ENCODE peak calls at places on chromosomes 1 and 21, in nine cellular contexts. M is mesenchymal stem cell; T is astrocyte; S is lower lobe of right lung; V is CD8-positive, alpha-beta memory T cell; C is uterus; J is CD8-positive, alpha-beta T cell; F is foreskin keratinocyte; O is NT2/D1. Y is an unnamed sample. For H3K4me1, the result is how much of the 10 kb centered on the place peaks cover.

GRCh38 chr1:61426884-61427283 is 298.1 kb downstream of the TM2D1 start:
- DNase-seq in T (no peak), S (no peak), J (no peak), V (no peak), O (no peak), F (no peak), M (no peak), C (no peak), Y (no peak)

GRCh38 chr1:23867542-23867952 is 543 bp downstream of the FUCA1 start:
- DNase-seq in T (no peak), O (no peak), S (no peak), F (no peak), J (no peak), M (no peak), V (no peak), C (no peak), Y (no peak)

GRCh38 chr1:240170806-240171205 is 79.1 kb downstream of the FMN2 start:
- DNase-seq in J (no peak), M (no peak), S (no peak), C (no peak), O (no peak), F (no peak), V (no peak), T (no peak), Y (no peak)

GRCh38 chr1:87252406-87252805 is 76.3 kb upstream of the LMO4 start:
- DNase-seq in M (peak), V (no peak), O (no peak), T (peak), J (no peak), S (no peak), C (no peak), F (no peak), Y (no peak)

GRCh38 chr21:41751621-41752020 is 15.2 kb downstream of the RIPK4 start:
- DNase-seq in S (peak), J (no peak), O (no peak), M (no peak), T (no peak), C (no peak), V (no peak), F (peak), Y (no peak)

GRCh38 chr1:223142795-223143759 is at the start of gene TLR5:
- DNase-seq in F (no peak), O (peak), C (peak), T (peak), S (peak), J (peak), M (peak), V (peak), Y (peak)

GRCh38 chr21:40846566-40847411 is at the start of gene DSCAM:
- DNase-seq in M (no peak), S (no peak), V (no peak), O (peak), F (peak), J (no peak), C (no peak), T (peak), Y (no peak)

GRCh38 chr1:170765712-170766330 is 101.9 kb downstream of the PRRX1 start:
- DNase-seq in M (peak), S (no peak), T (peak), C (no peak), J (no peak), V (no peak), O (no peak), F (no peak), Y (no peak)

GRCh38 chr1:25692560-25692959 is 76.0 kb downstream of the MAN1C1 start:
- DNase-seq in F (no peak), M (no peak), T (no peak), V (no peak), J (no peak), C (no peak), S (no peak), O (no peak), Y (no peak)

GRCh38 chr1:221829327-221830011 is 87.6 kb upstream of the DUSP10 start:
- DNase-seq in F (peak), M (peak), T (peak), C (no peak), O (no peak), J (peak), S (no peak), V (peak), Y (peak)

GRCh38 chr1:182575540-182576149 is 13.4 kb downstream of the RNASEL start:
- DNase-seq in V (no peak), T (peak), S (no peak), J (no peak), O (no peak), F (peak), C (no peak), M (peak), Y (no peak)

GRCh38 chr1:227785812-227786608 is 29.5 kb upstream of the PRSS38 start:
- DNase-seq in C (no peak), J (no peak), M (no peak), O (no peak), T (no peak), V (no peak), F (no peak), S (no peak), Y (no peak)

GRCh38 chr1:71621785-71622184 is 541.0 kb upstream of the ZRANB2 start:
- DNase-seq in T (peak), V (no peak), S (no peak), O (no peak), C (no peak), F (peak), J (no peak), M (no peak), Y (no peak)

GRCh38 chr1:183223467-183223866 is 37.4 kb downstream of the LAMC2 start:
- DNase-seq in O (no peak), C (no peak), V (no peak), S (no peak), J (no peak), M (peak), T (peak), F (no peak), Y (no peak)

GRCh38 chr1:36365310-36365895 is 20.3 kb downstream of the STK40 start:
- DNase-seq in S (no peak), C (peak), J (no peak), T (peak), F (no peak), V (no peak), M (peak), O (no peak), Y (no peak)

GRCh38 chr1:155499953-155500621 is 62.5 kb downstream of the ASH1L start:
- DNase-seq in V (no peak), S (no peak), M (peak), O (peak), F (no peak), J (no peak), C (no peak), T (no peak), Y (no peak)

GRCh38 chr1:59061876-59062275 is 235.0 kb upstream of the FGGY start:
- DNase-seq in M (peak), V (no peak), T (peak), C (peak), S (peak), J (no peak), O (no peak), F (no peak), Y (no peak)

GRCh38 chr1:224867715-224868114 is 61.8 kb upstream of the DNAH14 start:
- DNase-seq in F (no peak), V (no peak), S (no peak), J (no peak), T (peak), O (no peak), M (peak), C (no peak), Y (no peak)

GRCh38 chr1:43435146-43436145 is 18.3 kb downstream of the HYI start:
- DNase-seq in V (peak), S (no peak), J (no peak), O (no peak), T (peak), F (no peak), C (peak), M (no peak), Y (no peak)

GRCh38 chr21:46057710-46058241 is 40.1 kb upstream of the COL6A2 start:
- DNase-seq in V (no peak), F (no peak), C (peak), S (peak), M (no peak), J (no peak), T (no peak), O (no peak), Y (no peak)

GRCh38 chr1:7558921-7559869 is 211.9 kb upstream of the VAMP3 start:
- DNase-seq in S (no peak), M (no peak), C (no peak), T (no peak), V (no peak), O (no peak), J (no peak), F (no peak), Y (no peak)

GRCh38 chr1:115331531-115332331 is 6.3 kb downstream of the NGF start:
- DNase-seq in F (no peak), J (no peak), O (no peak), C (no peak), M (peak), V (no peak), T (no peak), S (no peak), Y (no peak)

GRCh38 chr21:42534901-42535378 is 21.3 kb downstream of the SLC37A1 start:
- DNase-seq in T (no peak), F (no peak), C (no peak), V (no peak), M (no peak), S (peak), J (no peak), O (no peak), Y (no peak)

GRCh38 chr1:162131405-162132321 is 62.2 kb downstream of the NOS1AP start:
- DNase-seq in O (no peak), F (no peak), S (no peak), V (no peak), M (no peak), J (no peak), C (no peak), T (no peak), Y (no peak)

GRCh38 chr1:32988665-32989064 is 24.1 kb upstream of the RNF19B start:
- DNase-seq in F (peak), M (peak), O (no peak), J (no peak), T (peak), C (no peak), V (no peak), S (peak), Y (no peak)

GRCh38 chr1:109201123-109201703 is 12.5 kb upstream of the SARS1 start:
- DNase-seq in S (peak), O (peak), T (peak), V (no peak), C (no peak), J (no peak), F (peak), M (peak), Y (no peak)

GRCh38 chr1:118122234-118123004 is 62.6 kb downstream of the SPAG17 start:
- DNase-seq in V (no peak), F (peak), T (no peak), O (no peak), C (no peak), S (no peak), M (no peak), J (no peak), Y (no peak)

GRCh38 chr1:100530901-100531487 is 6.9 kb upstream of the GPR88 start:
- DNase-seq in M (peak), J (no peak), S (no peak), V (peak), C (peak), T (peak), F (no peak), O (no peak), Y (peak)

GRCh38 chr21:35357041-35357780 is 308.1 kb upstream of the RUNX1 start:
- DNase-seq in V (no peak), F (no peak), C (no peak), T (no peak), J (no peak), O (no peak), M (no peak), S (no peak), Y (no peak)

GRCh38 chr1:2195785-2196184 is 1.2 kb upstream of the FAAP20 start:
- DNase-seq in F (no peak), J (no peak), M (no peak), C (no peak), O (no peak), S (no peak), T (no peak), V (no peak), Y (no peak)
- H3K4me1 ChIP-seq in F (under half), J (under half), M (under half), C (under half), O (under half), S (half or more), T (under half), V (under half), Y (under half)

GRCh38 chr1:8716238-8716637 is 101.2 kb downstream of the RERE start:
- DNase-seq in F (no peak), J (no peak), T (no peak), S (no peak), O (no peak), V (no peak), M (no peak), C (no peak), Y (no peak)

GRCh38 chr1:8717148-8717547 is 100.3 kb downstream of the RERE start:
- DNase-seq in O (no peak), F (no peak), T (no peak), M (no peak), J (no peak), S (no peak), V (no peak), C (no peak), Y (no peak)

GRCh38 chr1:8721681-8722324 is 95.6 kb downstream of the RERE start:
- DNase-seq in J (no peak), O (no peak), F (no peak), M (no peak), V (no peak), T (no peak), C (no peak), S (no peak), Y (no peak)

GRCh38 chr1:8720347-8720746 is 97.1 kb downstream of the RERE start:
- DNase-seq in F (no peak), C (no peak), M (no peak), V (no peak), T (no peak), J (no peak), O (no peak), S (no peak), Y (no peak)

GRCh38 chr1:8718878-8719361 is 98.5 kb downstream of the RERE start:
- DNase-seq in S (no peak), C (no peak), V (no peak), O (no peak), M (no peak), T (no peak), J (no peak), F (no peak), Y (no peak)
- H3K4me1 ChIP-seq in S (under half), C (under half), V (under half), O (under half), M (under half), T (under half), J (under half), F (under half), Y (under half)

GRCh38 chr1:211372463-211372862 is 45.8 kb downstream of the TRAF5 start:
- DNase-seq in C (no peak), S (no peak), F (no peak), J (no peak), T (no peak), V (no peak), M (no peak), O (no peak), Y (no peak)
- H3K4me1 ChIP-seq in C (under half), S (under half), F (under half), J (under half), T (under half), V (under half), M (under half), O (under half), Y (under half)

GRCh38 chr1:50426702-50427085 is 3.5 kb upstream of the DMRTA2 start:
- DNase-seq in C (no peak), O (no peak), J (no peak), T (no peak), M (no peak), S (no peak), V (no peak), F (no peak), Y (no peak)
- H3K4me1 ChIP-seq in C (under half), O (under half), J (under half), T (under half), M (under half), S (half or more), V (under half), F (under half), Y (under half)

GRCh38 chr1:16177306-16177705 is 21.4 kb upstream of the EPHA2 start:
- DNase-seq in V (no peak), J (no peak), C (no peak), M (no peak), S (no peak), O (no peak), T (no peak), F (no peak), Y (no peak)

GRCh38 chr1:16175610-16176553 is 20.0 kb upstream of the EPHA2 start:
- DNase-seq in J (no peak), C (peak), T (peak), S (peak), V (no peak), F (no peak), O (no peak), M (peak), Y (no peak)

GRCh38 chr1:16181887-16182719 is 26.2 kb upstream of the EPHA2 start:
- DNase-seq in M (peak), T (peak), J (no peak), S (peak), F (no peak), O (peak), V (no peak), C (peak), Y (no peak)

GRCh38 chr1:16180291-16180824 is 24.5 kb upstream of the EPHA2 start:
- DNase-seq in S (peak), C (no peak), M (peak), V (no peak), O (no peak), T (peak), J (no peak), F (no peak), Y (no peak)

DNA sequence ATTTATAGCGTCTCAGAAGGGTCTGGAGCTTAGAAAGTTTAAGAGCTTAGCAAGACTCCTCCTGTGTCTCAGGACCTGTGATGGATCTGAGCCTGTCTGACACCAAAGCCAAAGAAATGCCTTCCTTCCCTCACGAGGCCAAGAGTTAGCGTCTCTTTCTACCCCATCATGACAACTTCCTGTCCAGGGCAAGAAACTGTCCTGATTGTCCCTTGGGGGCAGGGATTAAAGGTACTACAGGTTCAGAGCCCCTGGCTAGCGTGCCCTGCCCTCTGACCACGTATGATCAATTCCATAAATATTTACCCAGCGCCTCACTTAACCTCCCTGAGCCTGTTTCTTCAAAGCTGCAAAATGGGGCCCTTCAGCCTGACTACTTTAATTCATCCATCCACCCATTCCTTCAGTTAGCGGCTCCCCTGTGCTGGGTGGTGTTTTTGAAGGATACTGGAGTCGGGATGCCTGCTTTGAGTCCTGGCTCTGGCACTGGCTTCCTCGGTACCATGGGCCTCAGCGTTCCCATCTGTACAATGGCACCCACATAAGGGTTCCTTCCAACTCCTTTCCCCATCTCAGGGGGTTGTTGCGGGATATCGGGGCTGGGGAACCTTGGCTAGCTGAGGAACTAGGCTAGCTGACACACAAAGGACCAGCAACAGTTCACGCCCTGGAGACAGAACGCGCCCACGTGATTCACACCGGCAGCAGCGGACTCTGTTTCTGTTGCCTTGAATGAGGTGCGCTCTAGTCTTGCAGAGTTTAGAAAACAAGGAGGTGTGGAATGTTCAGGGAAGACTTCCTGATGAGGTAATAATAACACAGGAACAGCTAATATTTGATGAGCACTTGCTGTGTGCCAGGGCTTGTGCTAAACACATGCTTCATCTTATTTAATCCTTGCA is 23.0 kb upstream of the EPHA2 start:
- DNase-seq in M (peak), J (no peak), F (no peak), S (peak), V (no peak), O (no peak), C (no peak), T (no peak), Y (no peak)
- H3K4me1 ChIP-seq in M (half or more), J (under half), F (half or more), S (half or more), V (under half), O (under half), C (under half), T (half or more), Y (under half)

GRCh38 chr1:12514597-12514996 is 103.4 kb downstream of the DHRS3 start:
- DNase-seq in T (no peak), J (no peak), O (no peak), F (no peak), S (no peak), C (no peak), V (no peak), M (no peak), Y (no peak)
- H3K4me1 ChIP-seq in T (under half), J (under half), O (under half), F (under half), S (under half), C (under half), V (under half), M (under half), Y (under half)